ENCODE peak calls at places on chromosomes 1 and 21, in five cellular contexts. U, K, X, W and N are unnamed samples.

GRCh38 chr1:221246067-221246466 is 366.8 kb downstream of the HLX start:
- DNase-seq in X (no peak), U (no peak), K (no peak), W (no peak), N (no peak)

GRCh38 chr1:61400131-61400530 is 317.8 kb downstream of the NFIA start:
- DNase-seq in W (no peak), X (no peak), K (no peak), U (no peak), N (no peak)

GRCh38 chr21:42423197-42423675 is 19.5 kb downstream of the UBASH3A start:
- DNase-seq in U (no peak), X (no peak), W (no peak), K (no peak), N (no peak)

GRCh38 chr1:25469177-25469576 is 38.5 kb downstream of the MACO1 start:
- DNase-seq in U (peak), W (no peak), K (peak), X (no peak), N (no peak)

GRCh38 chr1:113452921-113453770 is 62.8 kb downstream of the MAGI3 start:
- DNase-seq in K (peak), X (peak), U (peak), W (no peak), N (no peak)

GRCh38 chr1:229554886-229555621 is 3.5 kb downstream of the ABCB10 start:
- DNase-seq in W (no peak), X (no peak), K (peak), U (peak), N (no peak)

GRCh38 chr1:4006676-4007374 is 106.8 kb upstream of the C1orf174 start:
- DNase-seq in X (no peak), K (no peak), U (no peak), W (no peak), N (no peak)

GRCh38 chr1:20090641-20091040 is 20.6 kb downstream of the PLA2G5 start:
- DNase-seq in U (no peak), K (no peak), X (no peak), W (no peak), N (no peak)

GRCh38 chr21:34352556-34352955 is 11.2 kb upstream of the KCNE2 start:
- DNase-seq in K (no peak), W (no peak), U (no peak), X (no peak), N (no peak)

GRCh38 chr1:184940694-184941093 is 33.6 kb downstream of the NIBAN1 start:
- DNase-seq in W (no peak), X (no peak), U (no peak), K (no peak), N (no peak)

GRCh38 chr1:201022824-201023516 is 544 bp downstream of the KIF21B start:
- DNase-seq in K (no peak), U (no peak), X (no peak), W (no peak), N (no peak)

GRCh38 chr21:36235058-36235582 is 78.5 kb downstream of the DOP1B start:
- DNase-seq in K (no peak), U (no peak), X (no peak), W (no peak), N (no peak)

GRCh38 chr1:147919881-147920280 is 8.3 kb upstream of the GPR89B start:
- DNase-seq in X (no peak), K (no peak), W (no peak), U (no peak), N (no peak)

GRCh38 chr1:50505427-50505826 is 82.2 kb upstream of the DMRTA2 start:
- DNase-seq in W (no peak), K (no peak), X (no peak), U (no peak), N (no peak)

GRCh38 chr1:54750596-54750995 is 13.7 kb downstream of the PARS2 start:
- DNase-seq in U (no peak), X (no peak), K (no peak), W (no peak), N (no peak)

GRCh38 chr1:169108897-169109560 is 2.5 kb downstream of the ATP1B1 start:
- DNase-seq in W (no peak), X (peak), K (no peak), U (no peak), N (no peak)

GRCh38 chr1:36890776-36891175 is 143.5 kb downstream of the GRIK3 start:
- DNase-seq in W (no peak), K (no peak), U (no peak), X (no peak), N (no peak)

GRCh38 chr1:234535763-234536515 is 57.0 kb upstream of the TARBP1 start:
- DNase-seq in W (no peak), U (peak), K (peak), X (no peak), N (peak)

GRCh38 chr1:232508161-232508661 is 121.7 kb downstream of the SIPA1L2 start:
- DNase-seq in K (no peak), W (peak), X (no peak), U (no peak), N (no peak)

GRCh38 chr1:226061793-226062557 is 541 bp upstream of the H3-3A start:
- DNase-seq in W (peak), U (peak), X (no peak), K (peak), N (peak)

GRCh38 chr1:189657131-189657530 is 820.5 kb downstream of the BRINP3 start:
- DNase-seq in K (no peak), X (no peak), U (no peak), W (no peak), N (no peak)

GRCh38 chr1:26010800-26011199 is 10.8 kb upstream of the EXTL1 start:
- DNase-seq in K (no peak), U (no peak), W (no peak), X (no peak), N (no peak)

GRCh38 chr1:9490605-9491339 is 48.5 kb upstream of the SLC25A33 start:
- DNase-seq in W (peak), U (peak), K (peak), X (peak), N (peak)

GRCh38 chr1:245585252-245585959 is 430.6 kb downstream of the KIF26B start:
- DNase-seq in K (peak), U (peak), X (no peak), W (no peak), N (no peak)

GRCh38 chr1:115320368-115320767 is 17.7 kb downstream of the NGF start:
- DNase-seq in W (no peak), K (no peak), U (no peak), X (no peak), N (no peak)

GRCh38 chr1:168628807-168629206 is 52.4 kb downstream of the XCL1 start:
- DNase-seq in K (peak), W (no peak), X (no peak), U (peak), N (no peak)

GRCh38 chr1:26538480-26539412 is 9.2 kb downstream of the RPS6KA1 start:
- DNase-seq in K (peak), U (peak), W (no peak), X (no peak), N (no peak)

GRCh38 chr1:204730826-204731459 is 45.4 kb upstream of the LRRN2 start:
- DNase-seq in X (no peak), K (no peak), W (no peak), U (no peak), N (no peak)

GRCh38 chr1:47682198-47682597 is 244.4 kb downstream of the FOXD2 start:
- DNase-seq in U (no peak), K (no peak), W (no peak), X (no peak), N (peak)

GRCh38 chr1:22110016-22110415 is 32.9 kb downstream of the WNT4 start:
- DNase-seq in K (no peak), X (no peak), W (no peak), U (no peak), N (no peak)

GRCh38 chr1:88802950-88803349 is 88.4 kb downstream of the GTF2B start:
- DNase-seq in K (peak), W (no peak), X (no peak), U (peak), N (no peak)